ENCODE peak calls at places on chromosomes 12 and 14, in four cellular contexts. N is HL-60, R is K562, G is GM12878. H is an unnamed sample.

GRCh38 chr12:124625867-124626675 is 58.7 kb upstream of the NCOR2 start:
- DNase-seq in N (peak), R (peak), G (no peak), H (no peak)

GRCh38 chr12:46370792-46371717 is 1.5 kb downstream of the SLC38A2 start:
- DNase-seq in G (no peak), N (no peak), R (peak), H (peak)

GRCh38 chr14:56555921-56556570 is 23.6 kb upstream of the TMEM260 start:
- DNase-seq in R (peak), N (no peak), G (no peak), H (no peak)

GRCh38 chr12:22447223-22447622 is 97.1 kb downstream of the C2CD5 start:
- DNase-seq in N (no peak), G (no peak), R (no peak), H (no peak)

GRCh38 chr12:12645485-12645884 is 33.8 kb downstream of the CREBL2 start:
- DNase-seq in R (peak), N (peak), G (no peak), H (no peak)

GRCh38 chr12:77888611-77889010 is 57.9 kb downstream of the NAV3 start:
- DNase-seq in R (no peak), N (no peak), G (no peak), H (no peak)

GRCh38 chr12:71438670-71439361 is 782 bp upstream of the LGR5 start:
- DNase-seq in R (no peak), N (no peak), G (no peak), H (no peak)

GRCh38 chr14:103056322-103057027 is 874 bp downstream of the CDC42BPB start:
- DNase-seq in R (peak), G (no peak), N (no peak), H (no peak)

GRCh38 chr12:6752181-6752930 is 585 bp downstream of the MLF2 start:
- DNase-seq in G (no peak), R (peak), N (no peak), H (no peak)

GRCh38 chr12:118418385-118419057 is 42.2 kb downstream of the SUDS3 start:
- DNase-seq in G (no peak), N (no peak), R (no peak), H (no peak)

GRCh38 chr12:49652921-49653520 is 29.7 kb downstream of the PRPF40B start:
- DNase-seq in G (no peak), R (no peak), N (no peak), H (no peak)

GRCh38 chr12:58895053-58895452 is 25.3 kb downstream of the LRIG3 start:
- DNase-seq in G (no peak), N (no peak), R (no peak), H (no peak)

GRCh38 chr12:15013634-15014169 is 40.9 kb downstream of the PDE6H start:
- DNase-seq in N (no peak), G (no peak), R (no peak), H (no peak)

GRCh38 chr12:29149691-29150382 is 759 bp downstream of the FAR2 start:
- DNase-seq in R (peak), G (no peak), N (no peak), H (peak)

GRCh38 chr12:100254876-100255275 is 12.0 kb downstream of the DEPDC4 start:
- DNase-seq in N (no peak), G (no peak), R (no peak), H (no peak)
- TF ChIP-seq SPI1 in N (no peak), G (no peak), R (no peak), H (no peak)

DNA sequence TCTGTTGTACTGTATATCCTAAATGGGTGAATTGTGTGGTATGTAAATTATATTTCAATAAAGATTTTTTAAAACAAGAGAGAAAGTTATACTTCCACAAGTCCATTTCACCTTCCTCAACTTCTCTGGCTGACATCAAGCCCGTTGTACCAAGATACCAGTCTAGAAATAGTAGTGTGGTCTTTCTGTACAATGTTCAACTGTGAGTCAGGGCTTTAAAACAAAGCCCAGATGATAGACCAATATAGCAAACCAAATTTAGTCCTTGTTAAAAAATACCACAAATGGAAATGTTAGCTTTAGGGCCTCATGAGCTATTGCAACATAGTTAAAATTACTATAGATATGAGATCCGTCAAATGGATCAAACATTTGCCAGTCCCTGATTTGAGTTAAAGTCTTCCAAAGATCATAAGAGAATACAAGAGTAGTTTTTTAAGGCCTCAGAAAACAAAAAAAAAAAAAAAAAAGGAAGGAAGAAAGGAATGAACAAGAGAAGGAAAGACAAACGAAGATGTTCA is 49.0 kb upstream of the EGLN3 start:
- DNase-seq in R (no peak), N (no peak), G (no peak), H (no peak)
- TF ChIP-seq POLR2AphosphoS5 in R (no peak), N (no peak), G (no peak), H (no peak)

DNA sequence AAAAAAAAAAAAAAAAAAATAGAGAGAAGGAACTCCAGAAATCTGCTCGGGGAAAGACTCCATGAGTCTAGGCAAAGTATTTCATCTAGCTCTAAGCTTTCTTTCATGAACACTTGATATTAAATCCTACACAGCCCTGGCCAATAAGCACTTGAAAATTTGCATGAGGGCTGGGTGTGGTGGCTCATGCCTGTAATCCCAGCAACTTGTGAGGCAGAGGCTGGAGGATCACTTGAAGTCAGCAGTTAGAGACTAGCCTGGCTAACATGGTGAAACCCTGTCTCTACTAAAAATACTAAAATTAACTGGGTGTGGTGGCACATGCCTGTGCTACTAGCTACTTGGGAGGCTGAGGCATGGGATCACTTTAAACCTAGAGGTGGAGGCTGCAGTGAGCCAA is 13.1 kb upstream of the METAP2 start:
- DNase-seq in R (no peak), N (no peak), G (no peak), H (no peak)
- TF ChIP-seq SPI1 in R (no peak), N (no peak), G (no peak), H (no peak)

DNA sequence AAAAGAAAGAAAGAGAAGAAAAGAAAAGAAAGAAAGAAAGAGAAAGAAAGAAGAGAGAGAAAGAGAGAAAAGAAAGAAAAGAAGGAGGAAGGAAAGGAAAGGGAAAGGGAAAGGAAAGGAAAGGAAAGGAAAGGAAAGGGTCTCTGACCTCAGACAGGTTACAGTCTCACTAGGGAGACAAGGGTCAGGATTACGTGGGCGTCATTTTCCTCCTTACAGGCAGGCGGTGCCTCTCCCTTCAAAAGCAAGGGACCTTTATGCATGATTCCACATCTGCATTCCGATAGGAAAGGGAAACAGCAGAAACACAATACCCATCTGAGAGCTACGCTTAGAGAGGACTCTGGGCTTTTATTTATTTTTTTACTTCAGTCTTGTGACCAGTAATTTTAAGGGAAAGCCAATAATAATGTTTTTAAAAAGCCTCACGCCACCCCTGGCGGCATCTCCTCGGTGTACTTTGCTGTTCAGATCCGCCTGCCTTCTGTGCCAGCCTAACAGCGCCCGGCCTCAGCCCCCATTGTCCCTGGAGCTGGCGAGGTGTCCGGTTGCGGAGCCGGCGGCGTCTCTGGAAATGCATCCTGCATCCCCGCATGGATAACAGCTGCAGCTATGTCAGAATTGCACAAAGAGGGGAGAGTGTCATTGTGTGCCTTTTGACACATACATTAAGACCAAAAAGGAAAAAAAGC is 882 bp upstream of the HIP1R start:
- DNase-seq in R (no peak), G (no peak), N (peak), H (no peak)
- TF ChIP-seq POLR2AphosphoS5 in R (no peak), G (no peak), N (no peak), H (no peak)

GRCh38 chr14:104587641-104588040 is 8.1 kb downstream of the C14orf180 start:
- DNase-seq in R (peak), N (no peak), G (no peak), H (no peak)
- TF ChIP-seq SPI1 in R (no peak), N (no peak), G (no peak), H (no peak)

GRCh38 chr12:93924367-93924766 is 224.0 kb upstream of the PLXNC1 start:
- DNase-seq in N (no peak), R (no peak), G (no peak), H (no peak)
- TF ChIP-seq POLR2AphosphoS5 in N (no peak), R (no peak), G (no peak), H (no peak)

H was measured in GM12891.